ENCODE peak calls at places on chromosomes 12 and 14, in nine cellular contexts. J, K, D, A, U, Z, S, V and Y are unnamed samples. For H3K9me3, the result is how much of the 10 kb centered on the place peaks cover.

GRCh38 chr12:47837190-47838171 is 17.8 kb upstream of the HDAC7 start:
- DNase-seq in D (peak), V (peak), J (peak), S (peak), K (peak), Z (peak), U (peak), A (peak), Y (peak)

GRCh38 chr14:55398679-55399078 is 13.0 kb downstream of the ATG14 start:
- DNase-seq in K (no peak), J (no peak), V (no peak), Z (no peak), A (no peak), D (no peak), U (peak), S (peak), Y (no peak)

GRCh38 chr12:103249614-103250013 is 246.2 kb downstream of the C12orf42 start:
- DNase-seq in D (no peak), J (no peak), Z (no peak), S (peak), K (no peak), V (no peak), U (no peak), A (no peak), Y (no peak)

GRCh38 chr12:49342914-49343731 is 3.6 kb upstream of the DNAJC22 start:
- DNase-seq in V (no peak), J (no peak), K (no peak), Z (no peak), U (no peak), A (no peak), S (no peak), D (no peak), Y (no peak)

GRCh38 chr14:89349196-89350008 is 67.6 kb downstream of the FOXN3 start:
- DNase-seq in J (peak), U (no peak), Z (peak), S (no peak), K (no peak), V (no peak), D (no peak), A (no peak), Y (no peak)

GRCh38 chr14:51996148-51996746 is 6.9 kb downstream of the RTRAF start:
- DNase-seq in U (peak), D (no peak), A (no peak), Z (no peak), S (peak), J (no peak), K (no peak), V (no peak), Y (no peak)

GRCh38 chr14:53452005-53452678 is 299.0 kb upstream of the DDHD1 start:
- DNase-seq in S (no peak), V (no peak), D (no peak), J (no peak), U (no peak), A (no peak), K (no peak), Z (no peak), Y (no peak)

GRCh38 chr14:104658325-104658712 is 31.1 kb upstream of the INF2 start:
- DNase-seq in V (no peak), D (no peak), U (no peak), S (no peak), J (no peak), K (no peak), Z (peak), A (no peak), Y (no peak)

GRCh38 chr12:77615331-77615730 is 215.4 kb upstream of the NAV3 start:
- DNase-seq in S (peak), D (no peak), J (no peak), U (peak), V (no peak), Z (no peak), K (no peak), A (no peak), Y (no peak)

GRCh38 chr14:91413547-91414474 is 3.8 kb downstream of the CCDC88C start:
- DNase-seq in K (peak), Z (no peak), A (peak), D (peak), S (no peak), J (peak), V (no peak), U (no peak), Y (peak)

GRCh38 chr14:49926803-49927202 is 33.9 kb downstream of the ARF6 start:
- DNase-seq in A (no peak), V (no peak), J (no peak), Z (no peak), D (no peak), S (peak), U (no peak), K (no peak), Y (no peak)

GRCh38 chr12:122860052-122860853 is 25.0 kb downstream of the HIP1R start:
- DNase-seq in V (peak), S (peak), U (peak), J (peak), Z (peak), A (peak), K (peak), D (peak), Y (peak)

GRCh38 chr12:88921434-88921833 is 341.2 kb upstream of the KITLG start:
- DNase-seq in J (no peak), D (no peak), U (no peak), A (no peak), V (no peak), S (no peak), Z (no peak), K (no peak), Y (no peak)

GRCh38 chr12:2311001-2311778 is 258.4 kb downstream of the CACNA1C start:
- DNase-seq in Z (no peak), A (no peak), S (no peak), D (no peak), J (no peak), K (no peak), V (no peak), U (no peak), Y (no peak)

GRCh38 chr14:78567343-78567742 is 397.2 kb downstream of the NRXN3 start:
- DNase-seq in J (no peak), V (no peak), K (no peak), S (no peak), Z (no peak), U (peak), D (no peak), A (no peak), Y (no peak)

GRCh38 chr12:39070775-39071174 is 165.4 kb upstream of the CPNE8 start:
- DNase-seq in Z (no peak), U (no peak), V (no peak), K (no peak), D (no peak), A (no peak), J (no peak), S (peak), Y (no peak)

GRCh38 chr14:35374273-35374681 is 30.3 kb downstream of the NFKBIA start:
- DNase-seq in K (no peak), V (no peak), U (peak), J (no peak), S (peak), Z (no peak), D (no peak), A (no peak), Y (no peak)

GRCh38 chr14:100333311-100333710 is 10.2 kb downstream of the SLC25A47 start:
- DNase-seq in K (no peak), V (no peak), D (no peak), J (no peak), Z (no peak), U (no peak), S (no peak), A (no peak), Y (no peak)

GRCh38 chr12:113005759-113006158 is 27.4 kb downstream of the OAS2 start:
- DNase-seq in Z (peak), U (no peak), S (peak), K (no peak), J (no peak), V (no peak), A (no peak), D (no peak), Y (no peak)

GRCh38 chr12:104505095-104505819 is 48.5 kb downstream of the CHST11 start:
- DNase-seq in D (no peak), Z (no peak), S (no peak), J (no peak), V (no peak), U (peak), K (no peak), A (no peak), Y (no peak)

GRCh38 chr14:32512813-32513212 is 183.7 kb downstream of the AKAP6 start:
- DNase-seq in V (no peak), D (no peak), Z (no peak), U (no peak), A (no peak), K (no peak), J (no peak), S (no peak), Y (no peak)

GRCh38 chr12:121543786-121544185 is 37.0 kb downstream of the KDM2B start:
- DNase-seq in J (no peak), Z (no peak), K (no peak), S (no peak), D (no peak), V (no peak), U (no peak), A (no peak), Y (no peak)

GRCh38 chr12:115700896-115701465 is 576.5 kb downstream of the MED13L start:
- DNase-seq in A (no peak), D (no peak), J (no peak), K (no peak), U (no peak), S (no peak), Z (no peak), V (no peak), Y (no peak)

GRCh38 chr12:81022531-81022930 is 55.3 kb upstream of the ACSS3 start:
- DNase-seq in J (no peak), Z (no peak), D (no peak), U (no peak), S (no peak), K (no peak), V (no peak), A (no peak), Y (no peak)

GRCh38 chr14:96916751-96917150 is 119.6 kb downstream of the VRK1 start:
- DNase-seq in Z (no peak), S (no peak), V (no peak), U (no peak), J (no peak), D (no peak), K (no peak), A (no peak), Y (no peak)

GRCh38 chr14:96917442-96917963 is 120.3 kb downstream of the VRK1 start:
- DNase-seq in Z (no peak), D (no peak), V (no peak), A (no peak), J (no peak), U (no peak), S (no peak), K (no peak), Y (no peak)

GRCh38 chr14:96911499-96912130 is 114.4 kb downstream of the VRK1 start:
- DNase-seq in J (no peak), S (no peak), A (no peak), K (no peak), D (no peak), V (no peak), U (no peak), Z (no peak), Y (no peak)

GRCh38 chr14:96915478-96915877 is 118.3 kb downstream of the VRK1 start:
- DNase-seq in D (no peak), V (no peak), K (no peak), J (no peak), U (no peak), Z (no peak), A (no peak), S (no peak), Y (no peak)

DNA sequence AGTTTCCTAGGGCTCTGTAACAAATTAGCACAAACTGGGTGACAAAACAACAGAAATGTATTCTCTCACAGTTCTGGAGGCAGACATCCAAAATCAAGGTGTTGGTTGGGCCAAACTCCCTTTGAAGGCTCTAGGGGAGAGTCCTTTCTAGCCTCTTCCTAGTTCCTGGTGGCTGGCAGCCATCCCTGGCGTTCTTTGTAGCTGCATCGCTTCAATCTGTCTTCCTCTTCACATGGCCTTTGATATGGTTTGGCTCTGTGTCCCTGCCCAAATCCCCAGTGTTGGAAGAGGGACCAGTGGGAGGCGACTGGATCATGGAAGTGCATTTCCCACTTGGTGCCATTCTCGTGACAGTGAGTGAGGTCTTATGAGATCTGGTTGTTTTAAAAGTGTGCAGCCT is 117.5 kb downstream of the VRK1 start:
- DNase-seq in U (no peak), A (no peak), Z (no peak), D (no peak), J (no peak), S (no peak), K (no peak), V (no peak), Y (no peak)
- H3K9me3 ChIP-seq in U (under half), A (under half), Z (under half), D (under half), J (under half), S (under half), K (under half), V (under half), Y (under half)

DNA sequence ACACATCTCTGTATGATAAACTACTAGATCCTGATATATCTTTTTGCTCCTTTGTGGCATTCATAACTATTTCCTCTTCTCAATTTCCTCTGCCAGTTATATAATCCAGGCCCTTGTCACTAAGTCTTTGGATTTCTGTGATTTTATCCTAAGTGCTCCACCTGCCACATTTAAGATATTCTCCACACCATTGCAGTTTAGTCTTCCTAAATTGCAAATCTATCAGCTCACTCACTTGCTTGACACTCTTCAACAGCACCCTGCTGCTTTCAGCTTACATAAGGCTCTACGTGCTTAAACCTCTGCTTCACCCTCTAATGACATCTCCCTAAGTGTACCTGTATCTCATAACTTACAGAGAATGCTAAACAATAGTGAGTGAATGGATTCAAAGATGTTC is 1032.2 kb upstream of the SEL1L start:
- DNase-seq in A (no peak), D (no peak), K (no peak), J (no peak), V (no peak), U (no peak), Z (no peak), S (no peak), Y (no peak)
- H3K9me3 ChIP-seq in A (under half), D (under half), K (under half), J (under half), V (under half), U (under half), Z (under half), S (under half), Y (under half)

DNA sequence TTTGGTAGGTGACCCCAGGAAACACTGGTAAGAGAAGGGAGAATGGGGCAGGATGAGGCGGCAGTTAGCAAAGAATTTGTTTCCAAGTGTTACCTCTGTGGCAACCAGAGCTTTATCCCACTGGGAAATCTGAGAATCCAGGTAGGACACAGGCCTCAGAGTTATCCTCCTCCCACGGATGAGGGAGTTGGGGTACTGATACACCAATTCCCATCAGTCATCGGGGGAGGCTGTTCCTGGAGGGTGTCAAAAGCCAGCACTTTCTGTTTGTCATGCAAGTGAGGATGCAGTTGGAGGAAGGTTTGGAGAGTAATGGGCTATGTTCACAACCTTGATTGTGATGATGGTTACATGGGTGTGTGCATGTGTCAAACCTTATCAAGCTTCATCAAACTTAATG is 221.2 kb upstream of the SFSWAP start:
- DNase-seq in K (no peak), Z (no peak), S (no peak), U (no peak), D (no peak), A (no peak), J (no peak), V (no peak), Y (no peak)
- H3K9me3 ChIP-seq in K (under half), Z (under half), S (under half), U (under half), D (under half), A (under half), J (under half), V (under half), Y (under half)

GRCh38 chr12:101325590-101325989 is 45.7 kb downstream of the UTP20 start:
- DNase-seq in J (no peak), K (no peak), A (no peak), U (no peak), Z (no peak), S (no peak), D (no peak), V (no peak), Y (no peak)
- H3K9me3 ChIP-seq in J (under half), K (under half), A (under half), U (under half), Z (under half), S (under half), D (under half), V (under half), Y (under half)

DNA sequence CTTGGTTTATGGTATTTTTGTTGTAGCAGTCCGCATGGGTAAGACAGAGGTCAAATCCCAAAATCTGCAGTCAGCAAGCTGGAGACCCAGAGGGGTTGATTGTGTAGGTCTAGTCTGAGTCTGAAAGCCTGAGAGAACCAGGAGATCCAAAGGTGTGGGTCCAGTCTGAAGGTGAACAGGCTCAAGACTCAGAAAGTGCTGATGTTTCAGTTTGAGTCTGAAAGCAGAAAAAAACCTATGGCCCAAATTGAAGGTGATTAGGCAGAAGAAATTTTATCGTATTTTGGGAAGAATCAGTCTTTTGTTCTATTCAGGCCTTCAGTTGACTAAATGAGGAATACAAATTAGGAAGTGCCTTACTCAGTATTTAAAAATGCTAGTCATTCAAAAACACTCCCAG is 807.8 kb upstream of the FOXG1 start:
- DNase-seq in Z (no peak), S (no peak), U (no peak), K (no peak), V (no peak), J (no peak), D (no peak), A (no peak), Y (no peak)
- H3K9me3 ChIP-seq in Z (under half), S (under half), U (under half), K (under half), V (under half), J (under half), D (under half), A (under half), Y (under half)

DNA sequence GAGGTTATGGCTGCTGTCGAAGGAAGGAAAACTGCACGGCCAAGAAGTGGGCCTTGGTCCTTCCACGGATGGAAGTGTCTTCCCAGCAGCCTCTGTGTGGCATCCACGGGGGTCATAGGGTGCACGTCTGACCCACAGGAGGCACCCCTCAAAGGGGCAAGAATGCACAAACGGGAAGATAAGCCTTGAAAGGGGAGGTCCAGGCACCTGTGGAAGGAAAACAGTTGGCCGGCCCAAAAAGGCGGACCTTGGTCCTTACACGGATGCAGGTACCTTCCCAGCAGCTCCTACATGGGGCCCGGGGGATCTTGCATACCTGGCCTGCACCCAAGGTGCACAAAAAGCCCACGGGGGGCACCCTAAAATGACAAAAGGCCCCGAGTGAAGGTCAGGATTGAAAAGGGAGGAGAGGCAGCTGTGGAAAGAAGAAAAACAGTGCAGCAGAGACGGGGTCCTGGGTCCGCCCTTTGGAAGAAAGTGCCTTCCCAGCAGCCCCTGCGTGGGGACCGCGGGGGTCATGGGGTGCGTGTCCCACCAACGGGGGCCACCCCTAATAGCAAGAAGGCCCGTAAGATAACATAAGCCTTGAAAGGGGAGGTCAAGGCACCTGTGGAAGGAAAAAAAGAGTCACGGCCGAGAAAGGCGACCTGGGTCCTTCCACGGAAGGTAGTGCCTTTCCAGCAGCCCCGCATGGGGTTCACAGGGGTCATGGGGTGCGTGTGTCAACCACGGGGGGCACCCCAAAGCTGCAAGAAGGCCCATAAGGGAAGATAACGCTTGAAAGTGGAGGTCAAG is 276.1 kb downstream of the ALG10 start:
- DNase-seq in Z (no peak), A (no peak), K (no peak), J (peak), V (no peak), S (no peak), D (no peak), U (no peak), Y (no peak)
- H3K9me3 ChIP-seq in Z (under half), A (under half), K (under half), J (under half), V (under half), S (under half), D (under half), U (under half), Y (under half)

GRCh38 chr12:34384693-34385092 is 362.4 kb downstream of the ALG10 start:
- DNase-seq in A (no peak), S (no peak), K (no peak), J (no peak), V (no peak), U (no peak), D (no peak), Z (no peak), Y (no peak)
- H3K9me3 ChIP-seq in A (under half), S (under half), K (under half), J (half or more), V (under half), U (under half), D (under half), Z (under half), Y (under half)